ENCODE peak calls at places on chromosome 11, in ten cellular contexts. R is foreskin fibroblast; B is MM.1S; X is endothelial cell; K is cardiac fibroblast; J is CD4-positive, alpha-beta T cell; E is AG09319; H is right lobe of liver; N is cardiac muscle cell; S is right atrium auricular region. C is an unnamed sample.

GRCh38 chr11:68692115-68692514 is 7.8 kb downstream of the GAL start:
- DNase-seq in R (no peak), B (no peak), X (no peak), K (no peak), J (no peak), E (no peak), H (no peak), N (no peak), S (no peak), C (no peak)

GRCh38 chr11:73239111-73239521 is 21.0 kb downstream of the P2RY2 start:
- DNase-seq in R (no peak), B (no peak), X (no peak), K (no peak), J (no peak), E (no peak), H (peak; percentile 4), N (no peak), S (no peak), C (no peak)

GRCh38 chr11:67026941-67027340 is 4.0 kb downstream of the SYT12 start:
- DNase-seq in R (no peak), B (no peak), X (no peak), K (no peak), J (no peak), E (no peak), H (no peak), N (no peak), S (no peak), C (no peak)

GRCh38 chr11:64504999-64505398 is 86.0 kb upstream of the SLC22A12 start:
- DNase-seq in R (no peak), B (no peak), X (no peak), K (no peak), J (no peak), E (no peak), H (no peak), N (no peak), S (no peak), C (no peak)

GRCh38 chr11:125075900-125076317 is 12.8 kb downstream of the SLC37A2 start:
- DNase-seq in R (peak; percentile 31), B (no peak), X (no peak), K (no peak), J (no peak), E (no peak), H (no peak), N (no peak), S (peak; percentile 46), C (no peak)

GRCh38 chr11:17506942-17507341 is 30.3 kb upstream of the ABCC8 start:
- DNase-seq in R (no peak), B (no peak), X (no peak), K (no peak), J (no peak), E (no peak), H (no peak), N (no peak), S (no peak), C (peak; percentile 51)

GRCh38 chr11:6062691-6063358 is 32.3 kb upstream of the OR56A1 start:
- DNase-seq in R (no peak), B (no peak), X (no peak), K (no peak), J (no peak), E (no peak), H (no peak), N (no peak), S (no peak), C (no peak)

GRCh38 chr11:75925785-75926164 is 110.8 kb downstream of the UVRAG start:
- DNase-seq in R (peak; percentile 18), B (no peak), X (no peak), K (peak; percentile 72), J (no peak), E (no peak), H (no peak), N (no peak), S (no peak), C (no peak)

GRCh38 chr11:66418168-66418985 is 2.5 kb upstream of the NPAS4 start:
- DNase-seq in R (peak; percentile 95), B (peak; percentile 56), X (peak; percentile 76), K (peak; percentile 93), J (peak; percentile 39), E (peak; percentile 84), H (peak; percentile 40), N (peak; percentile 98), S (peak; percentile 78), C (peak; percentile 74)

GRCh38 chr11:66639066-66639813 is 737 bp downstream of the RBM4 start:
- DNase-seq in R (peak; percentile 50), B (peak; percentile 20), X (peak; percentile 20), K (peak; percentile 55), J (peak; percentile 36), E (no peak), H (no peak), N (peak; percentile 56), S (no peak), C (no peak)

GRCh38 chr11:296976-297665 is 2.2 kb downstream of the IFITM5 start:
- DNase-seq in R (no peak), B (no peak), X (no peak), K (no peak), J (no peak), E (no peak), H (no peak), N (no peak), S (no peak), C (no peak)

GRCh38 chr11:297666-298405 is 1.5 kb downstream of the IFITM5 start:
- DNase-seq in R (peak; percentile 77), B (no peak), X (no peak), K (no peak), J (no peak), E (no peak), H (peak; percentile 18), N (no peak), S (no peak), C (no peak)

GRCh38 chr11:298406-299065 is 790 bp downstream of the IFITM5 start:
- DNase-seq in R (no peak), B (no peak), X (no peak), K (no peak), J (no peak), E (no peak), H (peak; percentile 29), N (no peak), S (no peak), C (no peak)

GRCh38 chr11:299081-299891 is at the start of gene IFITM5:
- DNase-seq in R (no peak), B (no peak), X (no peak), K (no peak), J (no peak), E (no peak), H (peak; percentile 22), N (no peak), S (no peak), C (no peak)

DNA sequence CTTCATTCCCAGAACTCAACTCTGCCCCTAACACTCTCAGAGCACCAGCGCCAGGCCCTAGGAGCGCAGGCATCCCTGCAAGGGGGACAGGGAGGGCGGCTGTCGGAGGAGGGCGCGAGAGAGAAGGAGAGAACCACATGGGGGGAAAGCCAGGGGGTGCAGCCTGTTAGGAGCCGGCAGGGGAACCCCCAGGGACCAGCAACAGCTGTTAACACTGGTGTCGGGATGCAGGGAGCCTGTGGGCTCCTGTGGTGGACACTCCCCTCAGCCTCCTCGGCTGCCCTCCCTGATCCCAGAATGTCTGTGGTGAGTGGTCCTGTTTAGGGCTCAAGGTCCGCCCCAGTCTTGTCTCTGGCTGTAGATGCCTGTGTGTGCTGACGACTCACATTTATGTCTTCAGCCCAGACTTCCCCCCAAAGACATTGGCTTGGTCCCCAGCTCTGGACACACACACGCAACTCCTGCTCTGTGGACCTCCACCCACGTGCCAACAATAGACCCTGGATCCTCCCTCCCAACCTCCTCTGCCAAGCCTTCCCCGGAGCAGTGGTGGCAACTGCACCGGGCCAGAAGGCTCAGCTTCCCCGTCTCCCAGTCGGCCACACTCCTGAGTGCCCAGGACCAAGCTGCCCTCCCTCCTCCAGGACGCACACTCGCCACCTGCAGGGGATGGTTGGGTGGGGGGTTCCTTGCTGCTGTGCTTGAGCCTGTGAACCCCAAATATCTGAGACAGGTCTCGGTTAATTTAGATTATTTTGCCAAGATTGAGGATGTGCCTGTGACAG is 817 bp upstream of the IFITM5 start:
- DNase-seq in R (peak; percentile 32), B (no peak), X (no peak), K (no peak), J (no peak), E (no peak), H (peak; percentile 16), N (peak; percentile 38), S (no peak), C (no peak)
- TF ChIP-seq CTCF in R (peak; percentile 46), B (no peak), X (no peak), K (peak; percentile 1), J (no peak), E (peak; percentile 18), H (no peak), N (peak; percentile 37), S (no peak), C (peak; percentile 19)

GRCh38 chr11:44823006-44823405 is 96.2 kb downstream of the TSPAN18 start:
- DNase-seq in R (no peak), B (no peak), X (peak; percentile 37), K (peak; percentile 5), J (no peak), E (no peak), H (no peak), N (no peak), S (no peak), C (no peak)
- TF ChIP-seq CTCF in R (peak; percentile 20), B (peak; percentile 39), X (peak; percentile 36), K (peak; percentile 47), J (no peak), E (peak; percentile 21), H (no peak), N (peak; percentile 33), S (no peak), C (peak; percentile 42)

DNA sequence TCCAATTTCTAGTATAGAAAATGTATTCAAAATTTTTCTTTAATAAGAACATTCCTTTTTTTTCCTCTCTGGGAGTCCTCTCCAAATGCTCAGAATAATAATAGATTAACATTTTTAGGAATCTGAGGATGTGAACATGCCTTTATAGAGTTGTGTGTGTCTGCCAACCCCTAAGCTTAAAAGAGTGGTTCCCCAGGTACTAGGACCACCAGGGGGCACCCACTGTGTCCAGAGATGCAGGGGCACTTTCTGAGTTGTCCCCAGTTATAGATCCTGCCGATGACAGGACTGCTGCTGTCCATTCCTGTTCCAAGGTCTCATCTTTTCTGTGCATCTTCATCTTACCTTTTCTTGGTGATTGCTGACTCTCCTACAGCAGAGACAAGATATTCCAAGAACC is 27.0 kb upstream of the MICAL2 start:
- DNase-seq in R (no peak), B (no peak), X (no peak), K (no peak), J (no peak), E (no peak), H (no peak), N (no peak), S (no peak), C (no peak)
- TF ChIP-seq CTCF in R (no peak), B (no peak), X (no peak), K (peak; percentile 11), J (no peak), E (peak; percentile 1), H (no peak), N (peak; percentile 4), S (no peak), C (peak; percentile 14)

DNA sequence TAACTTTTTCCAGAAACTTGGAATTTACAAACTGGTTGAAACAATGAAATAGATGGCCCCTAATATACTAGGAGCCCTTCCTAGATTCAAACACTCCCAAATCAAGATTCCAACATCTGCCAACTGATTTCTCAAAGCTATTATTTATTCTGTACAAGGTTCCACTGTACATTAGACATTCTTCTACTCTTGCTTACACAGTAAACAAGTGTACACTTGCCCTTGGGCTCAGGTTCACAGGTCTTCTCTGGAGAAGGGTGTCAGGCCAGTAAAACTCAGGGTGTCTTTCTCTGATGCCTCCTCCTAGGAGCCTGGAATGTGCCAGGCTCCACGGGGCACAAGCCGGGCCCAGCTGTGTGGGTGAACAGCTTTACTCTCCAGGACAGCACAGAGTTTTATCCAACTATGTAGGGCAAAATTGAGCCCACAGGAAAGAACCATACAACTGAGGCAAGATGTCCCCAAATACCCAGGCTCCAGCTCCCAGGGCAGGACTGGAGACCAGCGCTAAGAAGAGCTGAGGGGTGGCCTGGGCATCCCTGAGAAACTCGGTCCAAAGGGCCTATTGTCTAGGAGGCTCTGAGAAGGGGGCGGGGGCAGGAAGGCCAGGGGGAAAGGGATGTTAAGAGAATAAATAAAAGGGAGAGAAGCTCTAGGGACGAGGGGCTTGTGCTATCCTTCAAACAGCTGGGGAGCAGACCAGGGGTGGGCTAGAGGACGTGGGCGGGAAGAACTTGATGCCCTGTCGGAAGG is 8.8 kb upstream of the MFRP start:
- DNase-seq in R (no peak), B (no peak), X (no peak), K (no peak), J (no peak), E (no peak), H (no peak), N (no peak), S (no peak), C (no peak)
- TF ChIP-seq CTCF in R (no peak), B (no peak), X (no peak), K (no peak), J (no peak), E (no peak), H (no peak), N (no peak), S (no peak), C (no peak)